ENCODE peak calls at places on chromosomes 7 and 10, in four cellular contexts. G is H1, O is HepG2, X is K562. E is an unnamed sample.

GRCh38 chr7:1812693-1813393 is 142.8 kb downstream of the ELFN1 start:
- DNase-seq in O (no peak), X (no peak), G (no peak), E (peak; percentile 25)

GRCh38 chr7:155398944-155399343 is 59.0 kb upstream of the EN2 start:
- DNase-seq in O (no peak), X (peak; percentile 84), G (no peak), E (no peak)

GRCh38 chr10:32125023-32125422 is 68.8 kb upstream of the KIF5B start:
- DNase-seq in G (no peak), X (no peak), O (peak; percentile 95), E (no peak)

GRCh38 chr10:114893248-114893647 is 44.7 kb upstream of the TRUB1 start:
- DNase-seq in O (peak; percentile 20), G (no peak), X (peak; percentile 55), E (no peak)

GRCh38 chr10:356452-356851 is 221.2 kb downstream of the ZMYND11 start:
- DNase-seq in O (no peak), X (no peak), G (no peak), E (no peak)

GRCh38 chr7:95267754-95268153 is 56.6 kb downstream of the PON1 start:
- DNase-seq in G (no peak), X (no peak), O (no peak), E (no peak)

GRCh38 chr7:94041529-94041928 is 37.4 kb upstream of the BET1 start:
- DNase-seq in X (no peak), G (no peak), O (no peak), E (no peak)

GRCh38 chr7:106640368-106641141 is 20.4 kb downstream of the CCDC71L start:
- DNase-seq in X (no peak), G (no peak), O (no peak), E (no peak)

GRCh38 chr7:4607321-4607729 is 74.8 kb upstream of the FOXK1 start:
- DNase-seq in G (no peak), O (no peak), X (no peak), E (no peak)

GRCh38 chr10:1933215-1933614 is 195.9 kb upstream of the ADARB2 start:
- DNase-seq in G (no peak), X (no peak), O (no peak), E (no peak)

GRCh38 chr10:94286898-94287297 is 75.8 kb downstream of the NOC3L start:
- DNase-seq in O (no peak), G (no peak), X (no peak), E (no peak)

GRCh38 chr10:114653926-114654325 is 4.1 kb downstream of the ABLIM1 start:
- DNase-seq in X (no peak), O (no peak), G (no peak), E (no peak)

GRCh38 chr10:84944187-84944586 is 615.8 kb downstream of the CCSER2 start:
- DNase-seq in G (no peak), O (no peak), X (no peak), E (no peak)

GRCh38 chr10:75038335-75038734 is 73.1 kb upstream of the SAMD8 start:
- DNase-seq in O (no peak), X (no peak), G (no peak), E (no peak)

GRCh38 chr7:68706291-68706690 is 892.0 kb upstream of the AUTS2 start:
- DNase-seq in X (no peak), O (no peak), G (no peak), E (peak; percentile 81)

GRCh38 chr10:104330168-104331117 is 7.8 kb downstream of the ITPRIP start:
- DNase-seq in G (no peak), O (peak; percentile 25), X (no peak), E (peak; percentile 76)

GRCh38 chr10:70544431-70545340 is 57.9 kb downstream of the PRF1 start:
- DNase-seq in X (no peak), G (no peak), O (peak; percentile 26), E (no peak)

GRCh38 chr7:143352506-143353130 is 9.9 kb downstream of the FAM131B start:
- DNase-seq in X (no peak), O (no peak), G (no peak), E (no peak)

GRCh38 chr10:71771821-71772617 is 1.3 kb downstream of the VSIR start:
- DNase-seq in O (no peak), X (peak; percentile 67), G (no peak), E (peak; percentile 40)

GRCh38 chr7:131034166-131034881 is 293.4 kb upstream of the MKLN1 start:
- DNase-seq in G (no peak), O (no peak), X (no peak), E (no peak)

GRCh38 chr7:159040912-159041711 is 103.6 kb downstream of the VIPR2 start:
- DNase-seq in O (no peak), X (no peak), G (no peak), E (no peak)

GRCh38 chr7:1019789-1020610 is 24.3 kb upstream of the GPR146 start:
- DNase-seq in G (no peak), O (no peak), X (no peak), E (no peak)

GRCh38 chr10:95377950-95378349 is 87.1 kb upstream of the PDLIM1 start:
- DNase-seq in X (no peak), G (no peak), O (no peak), E (no peak)

GRCh38 chr10:17785276-17785935 is 23.7 kb upstream of the MRC1 start:
- DNase-seq in O (no peak), G (no peak), X (no peak), E (no peak)

GRCh38 chr7:112399501-112399900 is 50.8 kb upstream of the IFRD1 start:
- DNase-seq in X (no peak), O (no peak), G (no peak), E (no peak)

GRCh38 chr7:108570146-108570755 is 577 bp downstream of the DNAJB9 start:
- DNase-seq in O (peak; percentile 44), G (no peak), X (peak; percentile 41), E (peak; percentile 55)

GRCh38 chr7:39187130-39187529 is 209.4 kb downstream of the POU6F2 start:
- DNase-seq in G (no peak), X (no peak), O (no peak), E (no peak)

GRCh38 chr10:82409671-82410070 is 534.7 kb downstream of the NRG3 start:
- DNase-seq in O (no peak), X (no peak), G (no peak), E (no peak)

GRCh38 chr10:128921389-128922022 is 545.5 kb upstream of the MGMT start:
- DNase-seq in G (no peak), O (no peak), X (no peak), E (no peak)

GRCh38 chr7:88455696-88456095 is 149.0 kb upstream of the STEAP4 start:
- DNase-seq in O (no peak), G (no peak), X (no peak), E (no peak)

GRCh38 chr7:28239823-28240204 is 59.2 kb upstream of the JAZF1 start:
- DNase-seq in O (no peak), X (no peak), G (no peak), E (no peak)

GRCh38 chr7:28240466-28240865 is 59.9 kb upstream of the JAZF1 start:
- DNase-seq in X (no peak), G (no peak), O (no peak), E (no peak)

GRCh38 chr7:28236560-28236959 is 56.0 kb upstream of the JAZF1 start:
- DNase-seq in O (no peak), X (no peak), G (no peak), E (no peak)

GRCh38 chr7:28237368-28237767 is 56.8 kb upstream of the JAZF1 start:
- DNase-seq in X (no peak), O (no peak), G (no peak), E (no peak)
- TF ChIP-seq PHF8 in X (no peak), O (no peak), G (no peak), E (no peak)

GRCh38 chr7:98251251-98251843 is 685 bp downstream of the TECPR1 start:
- DNase-seq in O (peak; percentile 63), X (no peak), G (no peak), E (no peak)

GRCh38 chr7:98250789-98251188 is 1.2 kb downstream of the TECPR1 start:
- DNase-seq in G (no peak), X (peak; percentile 13), O (no peak), E (no peak)

GRCh38 chr7:98252655-98253054 is 623 bp upstream of the TECPR1 start:
- DNase-seq in G (no peak), X (no peak), O (no peak), E (no peak)

GRCh38 chr7:98254516-98254915 is 2.5 kb upstream of the TECPR1 start:
- DNase-seq in O (no peak), G (no peak), X (no peak), E (no peak)

DNA sequence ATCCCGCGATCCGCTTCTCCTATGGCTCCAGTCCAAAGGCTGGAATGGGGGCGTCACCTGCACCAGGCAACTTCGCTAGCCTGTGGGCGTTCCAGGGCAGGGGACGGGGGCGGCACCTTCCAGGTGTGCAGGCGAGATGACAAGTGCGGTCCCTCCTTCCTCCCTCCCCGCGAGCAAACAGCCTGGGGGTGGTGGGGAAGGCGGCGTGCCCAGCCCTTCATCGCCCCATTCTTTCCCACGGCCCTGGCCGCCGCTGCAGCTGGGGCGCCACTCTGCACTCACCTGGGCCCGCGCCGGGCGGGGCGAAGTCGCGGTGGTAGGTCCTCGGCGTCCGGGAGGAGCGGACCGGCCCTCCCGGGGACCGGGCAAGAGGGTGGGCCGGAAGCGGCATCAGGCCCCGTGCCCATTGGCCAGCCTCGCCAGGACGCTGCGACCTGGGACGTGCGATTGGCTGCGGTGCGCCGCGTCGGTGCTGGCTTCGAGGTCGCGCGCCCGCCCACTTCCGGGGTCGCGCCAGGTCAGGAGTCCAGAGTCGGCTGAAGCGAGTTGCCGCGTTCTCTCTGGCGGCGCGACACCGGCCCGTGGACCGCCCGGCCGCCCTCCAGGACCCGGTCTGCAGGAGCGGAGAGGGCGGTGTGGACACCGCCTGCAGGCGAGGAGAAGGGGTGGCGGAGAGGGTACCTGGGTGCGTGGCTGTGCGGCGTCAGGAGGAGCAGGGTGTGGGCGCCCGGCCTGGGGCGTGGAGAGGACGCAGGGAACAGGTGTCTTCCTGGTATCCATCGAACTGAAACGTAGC is at the start of gene TECPR1:
- DNase-seq in O (peak; percentile 90), X (peak; percentile 97), G (peak; percentile 66), E (peak; percentile 93)
- TF ChIP-seq POLR2A in O (peak; percentile 68), X (peak; percentile 64), G (peak; percentile 48), E (peak; percentile 43)

GRCh38 chr7:45123913-45124312 is 12.4 kb upstream of the TBRG4 start:
- DNase-seq in X (no peak), O (no peak), G (no peak), E (no peak)
- TF ChIP-seq PHF8 in X (no peak), O (no peak), G (no peak), E (no peak)

GRCh38 chr10:22420787-22421517 is 75.7 kb downstream of the SPAG6 start:
- DNase-seq in X (peak; percentile 17), G (no peak), O (no peak), E (peak; percentile 25)
- TF ChIP-seq POLR2A in X (no peak), G (no peak), O (no peak), E (no peak)

GRCh38 chr7:121085922-121086321 is 97.4 kb downstream of the CPED1 start:
- DNase-seq in X (no peak), G (no peak), O (no peak), E (no peak)
- TF ChIP-seq PHF8 in X (no peak), G (no peak), O (no peak), E (no peak)

GRCh38 chr7:102280521-102280920 is 6.1 kb upstream of the SH2B2 start:
- DNase-seq in G (no peak), O (no peak), X (no peak), E (no peak)
- TF ChIP-seq POLR2A in G (no peak), O (no peak), X (no peak), E (no peak)

E was measured in A549.